ENCODE peak calls at places on chromosomes 1 and 21, in five cellular contexts. One of them, this sample, is unnamed.

GRCh38 chr1:175320804-175321203 is 128.2 kb upstream of the KIAA0040 start:
- DNase-seq in left lung: no peak
- DNase-seq in uterus: no peak
- DNase-seq in trophoblast cell: no peak
- DNase-seq in heart left ventricle: no peak
- DNase-seq in this sample: no peak

GRCh38 chr21:34320006-34320405 is 43.8 kb upstream of the KCNE2 start:
- DNase-seq in uterus: no peak
- DNase-seq in left lung: no peak
- DNase-seq in trophoblast cell: peak; percentile 64
- DNase-seq in heart left ventricle: no peak
- DNase-seq in this sample: no peak

GRCh38 chr1:189500777-189501176 is 976.9 kb downstream of the BRINP3 start:
- DNase-seq in uterus: no peak
- DNase-seq in trophoblast cell: no peak
- DNase-seq in heart left ventricle: no peak
- DNase-seq in left lung: no peak
- DNase-seq in this sample: no peak

GRCh38 chr1:196372896-196373536 is 235.2 kb downstream of the KCNT2 start:
- DNase-seq in trophoblast cell: peak; percentile 77
- DNase-seq in uterus: no peak
- DNase-seq in left lung: no peak
- DNase-seq in heart left ventricle: no peak
- DNase-seq in this sample: no peak

GRCh38 chr1:192430644-192431043 is 113.9 kb downstream of the RGS21 start:
- DNase-seq in uterus: no peak
- DNase-seq in left lung: no peak
- DNase-seq in trophoblast cell: no peak
- DNase-seq in heart left ventricle: no peak
- DNase-seq in this sample: no peak

GRCh38 chr1:99546432-99547416 is 99.2 kb upstream of the PALMD start:
- DNase-seq in trophoblast cell: no peak
- DNase-seq in uterus: no peak
- DNase-seq in heart left ventricle: no peak
- DNase-seq in left lung: no peak
- DNase-seq in this sample: no peak

GRCh38 chr1:167599839-167600581 is 30.0 kb upstream of the RCSD1 start:
- DNase-seq in heart left ventricle: no peak
- DNase-seq in uterus: no peak
- DNase-seq in left lung: no peak
- DNase-seq in trophoblast cell: peak; percentile 38
- DNase-seq in this sample: peak; percentile 56

GRCh38 chr1:91018006-91018405 is 3.8 kb downstream of the ZNF644 start:
- DNase-seq in trophoblast cell: peak; percentile 46
- DNase-seq in heart left ventricle: no peak
- DNase-seq in left lung: no peak
- DNase-seq in uterus: no peak
- DNase-seq in this sample: no peak

GRCh38 chr1:38046884-38047602 is 450 bp upstream of the POU3F1 start:
- DNase-seq in trophoblast cell: peak; percentile 63
- DNase-seq in left lung: peak; percentile 93
- DNase-seq in uterus: peak; percentile 87
- DNase-seq in heart left ventricle: peak; percentile 94
- DNase-seq in this sample: peak; percentile 83

GRCh38 chr1:1278620-1279019 is 1.6 kb upstream of the SCNN1D start:
- DNase-seq in uterus: no peak
- DNase-seq in left lung: no peak
- DNase-seq in heart left ventricle: no peak
- DNase-seq in trophoblast cell: no peak
- DNase-seq in this sample: no peak

GRCh38 chr21:42061866-42062542 is 9.1 kb upstream of the UMODL1 start:
- DNase-seq in uterus: no peak
- DNase-seq in left lung: no peak
- DNase-seq in trophoblast cell: no peak
- DNase-seq in heart left ventricle: no peak
- DNase-seq in this sample: no peak

GRCh38 chr1:112674986-112675727 is 698 bp downstream of the MOV10 start:
- DNase-seq in heart left ventricle: peak; percentile 75
- DNase-seq in trophoblast cell: no peak
- DNase-seq in left lung: peak; percentile 87
- DNase-seq in uterus: peak; percentile 62
- DNase-seq in this sample: no peak

GRCh38 chr1:5896706-5897105 is 95.5 kb downstream of the NPHP4 start:
- DNase-seq in heart left ventricle: peak; percentile 11
- DNase-seq in trophoblast cell: no peak
- DNase-seq in left lung: no peak
- DNase-seq in uterus: no peak
- DNase-seq in this sample: peak; percentile 20

GRCh38 chr1:200837931-200838571 is 34.7 kb upstream of the GPR25 start:
- DNase-seq in trophoblast cell: peak; percentile 57
- DNase-seq in heart left ventricle: no peak
- DNase-seq in uterus: no peak
- DNase-seq in left lung: no peak
- DNase-seq in this sample: no peak

GRCh38 chr1:182495002-182495401 is 45.1 kb downstream of the RGSL1 start:
- DNase-seq in left lung: no peak
- DNase-seq in trophoblast cell: no peak
- DNase-seq in uterus: no peak
- DNase-seq in heart left ventricle: no peak
- DNase-seq in this sample: no peak

GRCh38 chr1:200154069-200154767 is 126.7 kb downstream of the NR5A2 start:
- DNase-seq in heart left ventricle: no peak
- DNase-seq in left lung: no peak
- DNase-seq in trophoblast cell: no peak
- DNase-seq in uterus: no peak
- DNase-seq in this sample: no peak

GRCh38 chr1:68984289-68984688 is 487.4 kb upstream of the DEPDC1 start:
- DNase-seq in uterus: no peak
- DNase-seq in left lung: no peak
- DNase-seq in trophoblast cell: no peak
- DNase-seq in heart left ventricle: no peak
- DNase-seq in this sample: no peak

GRCh38 chr1:28512058-28512611 is 6.3 kb downstream of the RCC1 start:
- DNase-seq in heart left ventricle: no peak
- DNase-seq in uterus: no peak
- DNase-seq in left lung: no peak
- DNase-seq in trophoblast cell: peak; percentile 34
- DNase-seq in this sample: no peak

GRCh38 chr1:2322065-2322571 is 69.2 kb downstream of the MORN1 start:
- DNase-seq in heart left ventricle: peak; percentile 87
- DNase-seq in uterus: peak; percentile 90
- DNase-seq in trophoblast cell: peak; percentile 95
- DNase-seq in left lung: peak; percentile 84
- DNase-seq in this sample: peak; percentile 78

GRCh38 chr1:176601358-176601757 is 138.4 kb downstream of the PAPPA2 start:
- DNase-seq in left lung: no peak
- DNase-seq in trophoblast cell: peak; percentile 46
- DNase-seq in uterus: no peak
- DNase-seq in heart left ventricle: no peak
- DNase-seq in this sample: no peak

GRCh38 chr1:154968731-154969130 is 1.8 kb downstream of the SHC1 start:
- DNase-seq in uterus: no peak
- DNase-seq in trophoblast cell: no peak
- DNase-seq in heart left ventricle: peak; percentile 49
- DNase-seq in left lung: no peak
- DNase-seq in this sample: no peak

GRCh38 chr1:62180649-62181048 is 14.0 kb upstream of the L1TD1 start:
- DNase-seq in left lung: no peak
- DNase-seq in uterus: no peak
- DNase-seq in trophoblast cell: peak; percentile 99
- DNase-seq in heart left ventricle: no peak
- DNase-seq in this sample: no peak

GRCh38 chr21:44874240-44874496 is 678 bp upstream of the PTTG1IP start:
- DNase-seq in trophoblast cell: no peak
- DNase-seq in uterus: no peak
- DNase-seq in heart left ventricle: no peak
- DNase-seq in left lung: no peak
- DNase-seq in this sample: no peak

GRCh38 chr1:210264521-210265380 is 32.2 kb downstream of the SERTAD4 start:
- DNase-seq in uterus: no peak
- DNase-seq in left lung: no peak
- DNase-seq in heart left ventricle: no peak
- DNase-seq in trophoblast cell: peak; percentile 75
- DNase-seq in this sample: no peak

GRCh38 chr1:219505886-219506285 is 107.0 kb downstream of the ZC3H11B start:
- DNase-seq in left lung: no peak
- DNase-seq in heart left ventricle: no peak
- DNase-seq in uterus: no peak
- DNase-seq in trophoblast cell: no peak
- DNase-seq in this sample: no peak

GRCh38 chr1:241215203-241215602 is 141.8 kb downstream of the RGS7 start:
- DNase-seq in trophoblast cell: no peak
- DNase-seq in uterus: no peak
- DNase-seq in heart left ventricle: no peak
- DNase-seq in left lung: no peak
- DNase-seq in this sample: no peak

GRCh38 chr1:115862406-115862805 is 21.5 kb upstream of the NHLH2 start:
- DNase-seq in uterus: no peak
- DNase-seq in left lung: no peak
- DNase-seq in trophoblast cell: no peak
- DNase-seq in heart left ventricle: no peak
- DNase-seq in this sample: no peak

GRCh38 chr21:36235058-36235582 is 78.5 kb downstream of the DOP1B start:
- DNase-seq in trophoblast cell: peak; percentile 95
- DNase-seq in left lung: no peak
- DNase-seq in heart left ventricle: no peak
- DNase-seq in uterus: no peak
- DNase-seq in this sample: no peak

GRCh38 chr1:29636936-29637335 is 400.6 kb downstream of the PTPRU start:
- DNase-seq in heart left ventricle: no peak
- DNase-seq in trophoblast cell: no peak
- DNase-seq in uterus: no peak
- DNase-seq in left lung: no peak
- DNase-seq in this sample: no peak

GRCh38 chr1:215710340-215710971 is 143.4 kb downstream of the KCTD3 start:
- DNase-seq in heart left ventricle: no peak
- DNase-seq in uterus: no peak
- DNase-seq in left lung: no peak
- DNase-seq in trophoblast cell: peak; percentile 68
- DNase-seq in this sample: no peak

GRCh38 chr21:16285646-16286223 is 556.0 kb downstream of the USP25 start:
- DNase-seq in uterus: no peak
- DNase-seq in heart left ventricle: no peak
- DNase-seq in left lung: no peak
- DNase-seq in trophoblast cell: no peak
- DNase-seq in this sample: no peak

GRCh38 chr1:232574867-232575523 is 54.9 kb downstream of the SIPA1L2 start:
- DNase-seq in trophoblast cell: peak; percentile 67
- DNase-seq in uterus: no peak
- DNase-seq in heart left ventricle: no peak
- DNase-seq in left lung: no peak
- DNase-seq in this sample: no peak

GRCh38 chr1:46169811-46170454 is 5.0 kb upstream of the TSPAN1 start:
- DNase-seq in uterus: no peak
- DNase-seq in heart left ventricle: no peak
- DNase-seq in left lung: no peak
- DNase-seq in trophoblast cell: no peak
- DNase-seq in this sample: no peak

GRCh38 chr1:46171872-46172271 is 3.0 kb upstream of the TSPAN1 start:
- DNase-seq in heart left ventricle: no peak
- DNase-seq in left lung: no peak
- DNase-seq in trophoblast cell: peak; percentile 96
- DNase-seq in uterus: no peak
- DNase-seq in this sample: peak; percentile 84

GRCh38 chr1:46168463-46168862 is 6.4 kb upstream of the TSPAN1 start:
- DNase-seq in trophoblast cell: no peak
- DNase-seq in left lung: no peak
- DNase-seq in uterus: no peak
- DNase-seq in heart left ventricle: no peak
- DNase-seq in this sample: no peak

GRCh38 chr1:46171351-46171750 is 3.5 kb upstream of the TSPAN1 start:
- DNase-seq in heart left ventricle: no peak
- DNase-seq in uterus: no peak
- DNase-seq in trophoblast cell: no peak
- DNase-seq in left lung: no peak
- DNase-seq in this sample: peak; percentile 60

GRCh38 chr1:46166521-46167462 is 8.1 kb upstream of the TSPAN1 start:
- DNase-seq in left lung: peak; percentile 86
- DNase-seq in trophoblast cell: no peak
- DNase-seq in heart left ventricle: peak; percentile 79
- DNase-seq in uterus: peak; percentile 34
- DNase-seq in this sample: peak; percentile 78
- H3K27ac ChIP-seq in left lung: peak overlapping the region; percentile 79
- H3K27ac ChIP-seq in trophoblast cell: no peak overlapping the region
- H3K27ac ChIP-seq in heart left ventricle: peak overlapping the region; percentile 89
- H3K27ac ChIP-seq in uterus: peak overlapping the region; percentile 66
- H3K27ac ChIP-seq in this sample: peak overlapping the region; percentile 84

GRCh38 chr1:185096531-185096930 is 51.2 kb downstream of the RNF2 start:
- DNase-seq in uterus: no peak
- DNase-seq in left lung: no peak
- DNase-seq in heart left ventricle: no peak
- DNase-seq in trophoblast cell: no peak
- DNase-seq in this sample: no peak
- H3K36me3 ChIP-seq in uterus: no peaks in the 10 kb centered on the region
- H3K36me3 ChIP-seq in left lung: no peaks in the 10 kb centered on the region
- H3K36me3 ChIP-seq in heart left ventricle: peaks cover 5% of the 10 kb centered on the region
- H3K36me3 ChIP-seq in trophoblast cell: peaks cover 4% of the 10 kb centered on the region
- H3K36me3 ChIP-seq in this sample: peaks cover 43% of the 10 kb centered on the region

DNA sequence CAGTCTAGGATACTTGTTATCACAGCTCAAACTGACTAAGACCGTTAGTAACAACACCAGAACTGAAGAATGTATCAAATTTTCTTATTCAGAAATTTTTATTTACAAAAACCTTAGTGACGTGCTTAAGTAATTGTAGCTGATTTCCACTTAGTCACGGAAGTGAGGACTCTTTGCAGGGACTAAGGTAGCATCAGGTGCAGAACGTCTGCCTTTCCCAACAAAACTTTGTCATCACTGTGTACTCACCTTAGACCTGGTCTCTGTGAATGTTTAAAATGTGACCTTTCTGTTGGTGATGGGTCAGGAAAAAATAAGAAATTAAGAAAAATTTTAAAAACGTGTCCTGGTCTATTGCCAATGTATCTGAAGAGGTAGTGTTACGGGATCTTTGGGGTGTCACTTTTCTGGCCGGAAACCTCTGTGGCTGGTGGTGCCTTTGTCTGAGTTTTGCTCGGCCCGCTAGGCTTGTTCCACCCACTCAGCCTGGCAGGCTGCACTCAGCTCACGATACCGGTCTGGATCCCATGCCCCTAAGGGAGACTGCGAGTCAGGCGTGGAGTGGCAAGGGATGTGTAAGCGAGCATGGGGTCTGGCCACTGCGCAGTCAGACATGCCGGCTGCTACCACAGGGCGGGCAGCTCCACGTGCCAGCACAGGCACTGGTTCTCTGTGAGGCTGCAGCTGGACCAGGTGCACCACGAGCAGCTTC is 24.1 kb upstream of the LRRC8C start:
- DNase-seq in heart left ventricle: no peak
- DNase-seq in uterus: no peak
- DNase-seq in trophoblast cell: no peak
- DNase-seq in left lung: peak; percentile 67
- DNase-seq in this sample: no peak
- H3K27ac ChIP-seq in heart left ventricle: peak overlapping the region; percentile 80
- H3K27ac ChIP-seq in uterus: peak overlapping the region; percentile 32
- H3K27ac ChIP-seq in trophoblast cell: no peak overlapping the region
- H3K27ac ChIP-seq in left lung: peak overlapping the region; percentile 51
- H3K27ac ChIP-seq in this sample: peak overlapping the region; percentile 33

GRCh38 chr1:223774133-223774811 is 61.9 kb downstream of the CAPN2 start:
- DNase-seq in left lung: no peak
- DNase-seq in trophoblast cell: no peak
- DNase-seq in heart left ventricle: no peak
- DNase-seq in uterus: no peak
- DNase-seq in this sample: no peak
- H3K36me3 ChIP-seq in left lung: no peaks in the 10 kb centered on the region
- H3K36me3 ChIP-seq in trophoblast cell: peaks cover 62% of the 10 kb centered on the region
- H3K36me3 ChIP-seq in heart left ventricle: peaks cover 11% of the 10 kb centered on the region
- H3K36me3 ChIP-seq in uterus: no peaks in the 10 kb centered on the region
- H3K36me3 ChIP-seq in this sample: peaks cover 98% of the 10 kb centered on the region

GRCh38 chr1:147603986-147604385 is 62.7 kb downstream of the BCL9 start:
- DNase-seq in left lung: no peak
- DNase-seq in uterus: no peak
- DNase-seq in heart left ventricle: no peak
- DNase-seq in trophoblast cell: no peak
- DNase-seq in this sample: no peak
- H3K27ac ChIP-seq in left lung: no peak overlapping the region
- H3K27ac ChIP-seq in uterus: no peak overlapping the region
- H3K27ac ChIP-seq in heart left ventricle: no peak overlapping the region
- H3K27ac ChIP-seq in trophoblast cell: no peak overlapping the region
- H3K27ac ChIP-seq in this sample: no peak overlapping the region